ENCODE peak calls at places on chromosomes 13 and 19, in seven cellular contexts. M, B, F, E, D, P and S are unnamed samples.

GRCh38 chr19:54333586-54334298 is 5.2 kb downstream of the LILRA4 start:
- DNase-seq in D (no peak), B (no peak), P (no peak), F (no peak), M (no peak), E (no peak), S (no peak)

GRCh38 chr13:53141336-53141735 is 112.7 kb downstream of the OLFM4 start:
- DNase-seq in E (no peak), M (no peak), P (no peak), D (no peak), B (no peak), F (no peak), S (no peak)

GRCh38 chr13:33299626-33300025 is 14.1 kb upstream of the STARD13 start:
- DNase-seq in P (no peak), B (no peak), D (no peak), F (no peak), E (no peak), M (no peak), S (no peak)

GRCh38 chr19:4298772-4299550 is 3.2 kb downstream of the TMIGD2 start:
- DNase-seq in M (no peak), B (no peak), F (no peak), P (no peak), D (no peak), E (no peak), S (no peak)

GRCh38 chr13:49827336-49827735 is 34.9 kb upstream of the KPNA3 start:
- DNase-seq in E (no peak), D (no peak), M (no peak), B (no peak), P (no peak), F (no peak), S (no peak)

GRCh38 chr13:107450426-107450825 is 764.9 kb downstream of the LIG4 start:
- DNase-seq in B (no peak), E (no peak), F (no peak), M (no peak), P (no peak), D (no peak), S (no peak)

GRCh38 chr19:53882391-53883050 is 524 bp downstream of the PRKCG start:
- DNase-seq in M (no peak), P (peak), F (no peak), E (no peak), B (no peak), D (no peak), S (no peak)

GRCh38 chr19:55391702-55392615 is 6.2 kb downstream of the RPL28 start:
- DNase-seq in P (peak), M (no peak), E (no peak), D (no peak), B (no peak), F (no peak), S (no peak)

GRCh38 chr19:41408256-41408655 is 10.6 kb downstream of the BCKDHA start:
- DNase-seq in D (no peak), E (no peak), M (no peak), B (no peak), P (peak), F (no peak), S (no peak)

GRCh38 chr13:97724450-97724849 is 229.0 kb upstream of the IPO5 start:
- DNase-seq in P (no peak), F (no peak), B (no peak), E (no peak), D (no peak), M (no peak), S (no peak)

GRCh38 chr19:31541396-31541795 is 192.2 kb upstream of the TSHZ3 start:
- DNase-seq in P (no peak), B (no peak), E (no peak), D (no peak), F (no peak), M (no peak), S (no peak)

GRCh38 chr13:114108894-114109293 is 23.5 kb downstream of the RASA3 start:
- DNase-seq in M (no peak), F (no peak), E (no peak), D (no peak), B (no peak), P (no peak), S (peak)

GRCh38 chr13:78192721-78193120 is 274.1 kb upstream of the EDNRB start:
- DNase-seq in E (no peak), M (no peak), P (no peak), D (no peak), F (no peak), B (no peak), S (no peak)

GRCh38 chr19:3852614-3853254 is 16.1 kb downstream of the ZFR2 start:
- DNase-seq in F (peak), M (no peak), D (no peak), P (no peak), B (no peak), E (peak), S (no peak)

GRCh38 chr13:84641491-84641890 is 759.2 kb upstream of the SLITRK1 start:
- DNase-seq in D (no peak), M (no peak), E (no peak), F (no peak), B (no peak), P (no peak), S (no peak)

GRCh38 chr13:84648069-84648640 is 765.9 kb upstream of the SLITRK1 start:
- DNase-seq in E (no peak), D (no peak), P (no peak), M (no peak), B (no peak), F (no peak), S (no peak)

GRCh38 chr13:84649853-84650252 is 767.6 kb upstream of the SLITRK1 start:
- DNase-seq in M (no peak), F (no peak), E (no peak), D (no peak), P (no peak), B (no peak), S (no peak)

GRCh38 chr13:84651288-84651687 is 769.0 kb upstream of the SLITRK1 start:
- DNase-seq in F (peak), P (no peak), M (no peak), D (no peak), E (no peak), B (no peak), S (no peak)

DNA sequence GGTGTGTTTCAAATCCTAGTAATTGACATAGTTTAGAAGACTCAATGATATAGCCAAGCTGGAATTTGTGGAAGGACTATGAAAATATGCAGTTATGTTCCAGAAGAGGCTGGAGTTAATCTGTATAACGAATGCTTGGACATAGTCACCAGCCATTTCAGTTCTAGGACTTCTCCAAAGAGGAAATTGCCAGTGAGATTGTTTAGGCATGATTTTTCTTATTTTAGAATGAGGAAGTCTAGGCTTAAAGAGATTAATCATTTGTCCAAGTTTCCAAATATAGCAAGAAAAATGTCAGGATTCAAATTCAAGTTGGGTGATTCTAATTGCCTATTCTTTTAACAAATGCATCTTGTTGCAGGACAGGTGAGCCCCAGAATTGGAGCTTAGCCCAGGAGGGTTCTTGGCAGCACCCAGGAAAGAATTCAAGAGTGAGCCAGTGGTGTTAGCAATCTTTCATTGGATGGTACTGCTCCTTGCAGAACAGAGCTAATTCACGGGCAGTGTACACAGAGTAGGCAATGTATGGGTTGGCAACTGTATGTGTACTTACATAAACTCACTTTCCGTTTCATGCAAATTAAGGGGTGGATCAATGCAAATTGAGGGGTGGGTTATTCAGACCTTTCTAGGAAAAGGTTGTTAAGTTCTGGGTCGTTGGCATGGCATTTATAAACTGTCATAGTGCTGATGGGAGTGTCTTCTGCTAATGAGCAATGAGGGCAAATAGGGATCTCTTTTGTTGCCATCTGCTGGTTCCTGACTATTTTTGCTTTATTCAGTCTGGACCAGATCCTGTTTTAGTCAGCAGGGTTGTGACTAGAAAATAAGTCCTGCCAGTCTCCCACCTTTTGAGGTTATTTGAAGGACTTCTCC is 763.2 kb upstream of the SLITRK1 start:
- DNase-seq in F (no peak), B (no peak), D (no peak), M (no peak), P (no peak), E (no peak), S (no peak)
- TF ChIP-seq CTCF in F (no peak), B (no peak), D (no peak), M (no peak), P (no peak), E (no peak), S (no peak)

GRCh38 chr19:21912654-21913053 is 76.7 kb upstream of the ZNF43 start:
- DNase-seq in B (no peak), M (no peak), D (no peak), F (no peak), P (peak), E (no peak), S (no peak)

GRCh38 chr19:21910318-21910717 is 74.3 kb upstream of the ZNF43 start:
- DNase-seq in B (no peak), F (no peak), M (no peak), D (no peak), P (no peak), E (no peak), S (no peak)

GRCh38 chr19:21902596-21902995 is 66.6 kb upstream of the ZNF43 start:
- DNase-seq in F (no peak), B (no peak), P (no peak), E (no peak), M (no peak), D (no peak), S (no peak)

GRCh38 chr19:21908066-21908465 is 72.1 kb upstream of the ZNF43 start:
- DNase-seq in P (no peak), B (no peak), M (no peak), F (no peak), E (no peak), D (no peak), S (no peak)

DNA sequence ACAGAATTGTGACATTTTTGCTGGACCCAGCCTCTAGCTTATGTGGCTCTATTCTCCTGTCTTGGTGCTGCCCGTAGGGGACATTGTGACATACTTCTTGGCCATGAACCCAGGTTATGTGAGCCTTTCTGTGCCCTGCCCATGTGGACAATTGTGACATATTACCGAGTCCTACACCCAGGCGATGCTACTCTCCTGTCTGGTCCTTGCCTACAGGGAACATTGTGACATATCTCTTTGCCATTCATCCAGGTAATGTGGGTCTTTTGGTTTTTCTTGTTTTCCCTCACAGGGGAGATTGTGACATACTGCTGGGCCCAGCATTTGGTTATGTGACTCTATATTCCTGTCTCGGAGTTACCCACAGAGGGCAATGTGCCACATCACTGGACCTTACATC is 71.5 kb upstream of the ZNF43 start:
- DNase-seq in B (no peak), P (no peak), E (no peak), D (no peak), F (no peak), M (no peak), S (no peak)
- TF ChIP-seq CTCF in B (no peak), P (no peak), E (no peak), D (no peak), F (no peak), M (no peak), S (no peak)

GRCh38 chr19:18831524-18832330 is at the start of gene UPF1:
- DNase-seq in P (peak), M (peak), F (peak), E (peak), D (peak), B (peak), S (peak)
- TF ChIP-seq CTCF in P (no peak), M (peak), F (no peak), E (no peak), D (peak), B (peak), S (peak)

GRCh38 chr19:35216833-35217707 is 11.5 kb downstream of the FAM187B start:
- DNase-seq in M (no peak), E (no peak), D (no peak), P (peak), B (peak), F (peak), S (peak)
- TF ChIP-seq CTCF in M (no peak), E (no peak), D (no peak), P (peak), B (no peak), F (peak), S (no peak)

DNA sequence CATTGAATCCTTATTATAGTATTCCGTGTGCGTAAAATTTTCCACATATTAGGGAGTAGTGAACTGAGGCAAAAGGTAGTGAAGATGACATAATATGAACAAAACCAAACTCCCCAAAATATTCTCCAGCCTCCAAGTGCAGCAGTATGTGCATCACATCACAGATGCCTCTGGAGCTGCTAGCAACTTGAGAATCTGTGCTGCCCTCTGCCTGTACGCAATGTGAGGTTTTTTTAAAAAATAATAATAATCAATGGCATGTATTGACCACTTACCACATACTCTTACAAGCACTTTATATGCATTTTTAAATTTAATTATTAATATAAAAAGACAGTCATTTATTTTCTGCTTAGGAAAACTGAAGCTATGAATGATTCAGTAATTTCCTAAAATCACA is 583.0 kb upstream of the SPRY2 start:
- DNase-seq in E (no peak), D (no peak), M (no peak), P (peak), F (no peak), B (no peak), S (no peak)
- TF ChIP-seq CTCF in E (no peak), D (peak), M (peak), P (peak), F (no peak), B (no peak), S (no peak)

GRCh38 chr13:66489172-66489571 is 741.0 kb downstream of the PCDH9 start:
- DNase-seq in F (no peak), B (no peak), D (no peak), M (no peak), P (no peak), E (no peak), S (no peak)

GRCh38 chr13:66489586-66489985 is 740.5 kb downstream of the PCDH9 start:
- DNase-seq in F (no peak), E (no peak), M (no peak), B (no peak), D (no peak), P (no peak), S (no peak)

GRCh38 chr13:66491241-66491640 is 738.9 kb downstream of the PCDH9 start:
- DNase-seq in E (no peak), B (no peak), P (no peak), F (no peak), M (no peak), D (no peak), S (no peak)

GRCh38 chr13:66492479-66492878 is 737.7 kb downstream of the PCDH9 start:
- DNase-seq in D (no peak), F (no peak), B (no peak), E (no peak), M (no peak), P (peak), S (no peak)
- TF ChIP-seq CTCF in D (peak), F (no peak), B (no peak), E (peak), M (peak), P (peak), S (no peak)

DNA sequence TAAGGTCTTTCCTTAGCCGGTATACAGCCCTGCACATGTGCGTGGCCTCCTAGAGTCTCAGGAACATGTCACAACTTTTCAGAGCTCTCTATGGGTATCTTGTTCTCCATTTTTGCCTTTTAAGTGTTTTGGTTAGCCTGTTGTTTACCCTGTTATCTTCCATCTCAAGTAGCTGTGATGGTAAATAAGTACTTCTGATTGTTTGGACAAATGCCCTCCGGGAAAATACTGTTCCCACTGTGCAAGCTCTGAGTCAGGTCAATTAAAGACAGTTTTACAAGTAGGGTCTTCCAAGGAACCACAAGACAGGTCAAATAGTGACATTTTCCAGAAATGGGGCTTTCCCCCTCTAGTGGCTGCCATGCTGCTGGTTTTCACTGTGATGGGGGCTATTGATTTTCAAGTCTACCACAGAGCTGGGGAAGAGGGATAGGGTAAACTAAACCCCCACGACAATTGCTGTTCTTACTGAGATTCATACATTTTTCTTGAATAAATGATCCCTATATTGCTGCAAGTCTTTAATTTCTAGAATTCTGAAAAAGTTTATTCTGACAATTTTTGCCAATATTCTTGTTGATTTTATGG is 109.5 kb downstream of the TM9SF2 start:
- DNase-seq in M (no peak), D (no peak), P (peak), B (no peak), E (no peak), F (no peak), S (no peak)
- TF ChIP-seq CTCF in M (peak), D (no peak), P (peak), B (no peak), E (no peak), F (no peak), S (no peak)

GRCh38 chr19:11106477-11106876 is 17.2 kb downstream of the LDLR start:
- DNase-seq in M (no peak), E (no peak), F (no peak), P (no peak), B (no peak), D (peak), S (no peak)

GRCh38 chr19:11102944-11103343 is 13.7 kb downstream of the LDLR start:
- DNase-seq in F (no peak), B (no peak), D (no peak), P (no peak), E (no peak), M (no peak), S (no peak)

GRCh38 chr19:11100064-11100463 is 10.8 kb downstream of the LDLR start:
- DNase-seq in E (no peak), B (no peak), M (no peak), D (no peak), F (no peak), P (no peak), S (no peak)

GRCh38 chr19:11101057-11101456 is 11.8 kb downstream of the LDLR start:
- DNase-seq in D (no peak), F (no peak), P (no peak), B (no peak), M (no peak), E (no peak), S (no peak)

DNA sequence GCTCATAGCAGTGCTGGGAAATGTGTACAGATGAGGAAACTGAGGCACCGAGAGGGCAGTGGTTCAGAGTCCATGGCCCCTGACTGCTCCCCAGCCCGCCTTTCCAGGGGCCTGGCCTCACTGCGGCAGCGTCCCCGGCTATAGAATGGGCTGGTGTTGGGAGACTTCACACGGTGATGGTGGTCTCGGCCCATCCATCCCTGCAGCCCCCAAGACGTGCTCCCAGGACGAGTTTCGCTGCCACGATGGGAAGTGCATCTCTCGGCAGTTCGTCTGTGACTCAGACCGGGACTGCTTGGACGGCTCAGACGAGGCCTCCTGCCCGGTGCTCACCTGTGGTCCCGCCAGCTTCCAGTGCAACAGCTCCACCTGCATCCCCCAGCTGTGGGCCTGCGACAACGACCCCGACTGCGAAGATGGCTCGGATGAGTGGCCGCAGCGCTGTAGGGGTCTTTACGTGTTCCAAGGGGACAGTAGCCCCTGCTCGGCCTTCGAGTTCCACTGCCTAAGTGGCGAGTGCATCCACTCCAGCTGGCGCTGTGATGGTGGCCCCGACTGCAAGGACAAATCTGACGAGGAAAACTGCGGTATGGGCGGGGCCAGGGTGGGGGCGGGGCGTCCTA is 15.9 kb downstream of the LDLR start:
- DNase-seq in M (no peak), P (no peak), E (no peak), D (no peak), B (no peak), F (no peak), S (no peak)
- TF ChIP-seq CTCF in M (no peak), P (no peak), E (no peak), D (no peak), B (no peak), F (no peak), S (no peak)

GRCh38 chr13:20702945-20703784 is at the start of gene IL17D:
- DNase-seq in D (no peak), B (no peak), M (peak), P (peak), E (no peak), F (peak), S (no peak)
- TF ChIP-seq CTCF in D (no peak), B (no peak), M (no peak), P (no peak), E (no peak), F (no peak), S (no peak)

DNA sequence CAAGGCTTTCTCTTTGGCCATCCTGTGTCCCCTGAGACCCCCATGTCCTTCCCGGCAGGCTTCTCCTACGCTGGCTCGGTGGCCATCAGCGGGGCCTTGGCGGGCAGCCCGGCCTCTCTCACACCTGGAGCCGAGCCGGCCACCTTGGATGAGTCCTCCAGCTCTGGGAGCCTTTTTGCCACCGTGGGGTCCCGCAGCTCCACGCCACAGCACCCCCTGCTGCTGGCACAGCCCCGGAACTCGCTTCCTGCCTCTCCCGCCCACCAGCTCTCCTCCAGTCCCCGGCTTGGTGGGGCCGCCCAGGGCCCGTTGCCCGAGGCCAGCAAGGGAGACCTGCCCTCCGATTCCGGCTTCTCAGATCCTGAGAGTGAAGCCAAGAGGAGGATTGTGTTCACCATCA is 14.2 kb downstream of the PLEKHJ1 start:
- DNase-seq in M (no peak), F (no peak), D (no peak), E (no peak), B (no peak), P (no peak), S (no peak)
- TF ChIP-seq CTCF in M (peak), F (no peak), D (peak), E (no peak), B (peak), P (no peak), S (peak)